ENCODE peak calls at places on chromosomes 7 and 10, in seven cellular contexts. C is tibial artery; Q is activated naive CD8-positive, alpha-beta T cell treated with anti-CD3 and anti-CD28 coated beads, Interleukin-2, amount 50 U/mL, for 24 hours; F is cardiac muscle cell; P is MM.1S; J is activated T-cell treated with anti-CD3 and anti-CD28 coated beads, Interleukin-2, amount 50 U/mL, for 48 hours; I is A549. M is an unnamed sample.

GRCh38 chr7:143504215-143504936 is 26.7 kb downstream of the TAS2R41 start:
- DNase-seq in F (peak; percentile 25), P (no peak), J (no peak), Q (no peak), I (no peak), C (no peak), M (no peak)

GRCh38 chr7:106367018-106367420 is 82.2 kb upstream of the NAMPT start:
- DNase-seq in F (peak; percentile 65), J (no peak), I (no peak), Q (no peak), C (no peak), P (no peak), M (no peak)

GRCh38 chr7:154832557-154833138 is 170.3 kb downstream of the PAXIP1 start:
- DNase-seq in C (no peak), J (no peak), I (peak; percentile 22), Q (no peak), P (no peak), F (no peak), M (no peak)

GRCh38 chr10:102629661-102630614 is 14.3 kb upstream of the TRIM8 start:
- DNase-seq in I (no peak), Q (no peak), F (peak; percentile 93), C (no peak), J (no peak), P (no peak), M (no peak)

GRCh38 chr7:75042299-75042698 is 31.3 kb downstream of the RCC1L start:
- DNase-seq in C (peak; percentile 31), J (no peak), Q (no peak), F (no peak), P (no peak), I (no peak), M (no peak)

GRCh38 chr10:29472268-29473086 is 162.3 kb downstream of the SVIL start:
- DNase-seq in F (no peak), I (no peak), Q (no peak), C (no peak), J (no peak), P (no peak), M (no peak)

GRCh38 chr7:86846494-86847190 is 202.9 kb downstream of the GRM3 start:
- DNase-seq in I (no peak), C (no peak), P (no peak), J (no peak), Q (no peak), F (no peak), M (no peak)

GRCh38 chr10:91590904-91591791 is 41.7 kb downstream of the PPP1R3C start:
- DNase-seq in F (peak; percentile 78), Q (no peak), P (no peak), C (no peak), I (peak; percentile 66), J (no peak), M (no peak)

GRCh38 chr7:17144313-17144712 is 154.1 kb upstream of the AHR start:
- DNase-seq in Q (peak; percentile 54), P (no peak), C (no peak), F (peak; percentile 42), J (peak; percentile 68), I (peak; percentile 40), M (no peak)

GRCh38 chr7:22140597-22140996 is 194.9 kb upstream of the CDCA7L start:
- DNase-seq in F (no peak), J (no peak), I (no peak), P (no peak), Q (no peak), C (no peak), M (no peak)

GRCh38 chr10:48253970-48254657 is 20.4 kb downstream of the FRMPD2 start:
- DNase-seq in F (peak; percentile 75), Q (no peak), C (no peak), P (no peak), I (no peak), J (no peak), M (no peak)

GRCh38 chr7:131111-132094 is 61.0 kb upstream of the FAM20C start:
- DNase-seq in I (no peak), Q (no peak), P (no peak), J (no peak), F (peak; percentile 61), C (peak; percentile 55), M (no peak)

GRCh38 chr10:103599211-103599610 is 105.7 kb downstream of the NEURL1 start:
- DNase-seq in Q (no peak), I (no peak), J (no peak), P (no peak), F (no peak), C (no peak), M (no peak)

GRCh38 chr10:123007558-123008378 is 827 bp downstream of the IKZF5 start:
- DNase-seq in P (peak; percentile 64), I (peak; percentile 72), F (peak; percentile 42), C (peak; percentile 37), Q (peak; percentile 39), J (peak; percentile 50), M (no peak)